ENCODE peak calls at places on chromosomes 6 and 20, in seven cellular contexts. G is lung microvascular endothelial cell, Z is AG09319, D is Right ventricle myocardium superior, H is T follicular helper cell, T is tibial nerve, X is pancreas. J is an unnamed sample.

GRCh38 chr6:30219244-30219643 is 6.0 kb upstream of the TRIM26 start:
- DNase-seq in G (peak; percentile 57), Z (no peak), D (no peak), H (peak; percentile 30), T (no peak), X (peak; percentile 69), J (peak; percentile 35)

GRCh38 chr20:25245461-25245860 is 2.4 kb upstream of the PYGB start:
- DNase-seq in G (no peak), Z (no peak), D (no peak), H (no peak), T (no peak), X (no peak), J (no peak)

GRCh38 chr6:25007269-25007699 is 71.5 kb upstream of the RIPOR2 start:
- DNase-seq in G (no peak), Z (no peak), D (no peak), H (no peak), T (no peak), X (no peak), J (no peak)

GRCh38 chr6:53359843-53360834 is 11.4 kb upstream of the ELOVL5 start:
- DNase-seq in G (no peak), Z (no peak), D (no peak), H (no peak), T (no peak), X (no peak), J (no peak)

GRCh38 chr20:62955519-62956386 is 3.2 kb downstream of the SLC17A9 start:
- DNase-seq in G (no peak), Z (no peak), D (peak; percentile 39), H (no peak), T (no peak), X (no peak), J (no peak)

GRCh38 chr20:57616143-57616951 is 3.9 kb downstream of the ZBP1 start:
- DNase-seq in G (no peak), Z (no peak), D (no peak), H (no peak), T (no peak), X (peak; percentile 3), J (no peak)

GRCh38 chr20:3165473-3166337 is 6.0 kb upstream of the FASTKD5 start:
- DNase-seq in G (peak; percentile 81), Z (no peak), D (peak; percentile 81), H (no peak), T (no peak), X (no peak), J (no peak)

GRCh38 chr6:118872726-118873125 is 21.2 kb upstream of the ASF1A start:
- DNase-seq in G (no peak), Z (no peak), D (no peak), H (no peak), T (no peak), X (no peak), J (no peak)

GRCh38 chr6:57248311-57248895 is 26.3 kb upstream of the RAB23 start:
- DNase-seq in G (no peak), Z (no peak), D (no peak), H (no peak), T (no peak), X (no peak), J (no peak)

GRCh38 chr6:31729979-31730630 is 1.0 kb upstream of the DDAH2 start:
- DNase-seq in G (peak; percentile 91), Z (peak; percentile 83), D (peak; percentile 96), H (peak; percentile 45), T (peak; percentile 92), X (peak; percentile 64), J (peak; percentile 69)

GRCh38 chr6:2960935-2961334 is 10.4 kb downstream of the SERPINB6 start:
- DNase-seq in G (peak; percentile 46), Z (no peak), D (no peak), H (no peak), T (no peak), X (peak; percentile 46), J (no peak)

GRCh38 chr6:111724039-111724438 is 118.4 kb upstream of the TRAF3IP2 start:
- DNase-seq in G (no peak), Z (no peak), D (no peak), H (no peak), T (no peak), X (no peak), J (no peak)

GRCh38 chr20:62254021-62254724 is 15.9 kb downstream of the OSBPL2 start:
- DNase-seq in G (no peak), Z (no peak), D (no peak), H (no peak), T (no peak), X (no peak), J (no peak)

GRCh38 chr6:53986165-53986720 is 125.0 kb upstream of the MLIP start:
- DNase-seq in G (peak; percentile 61), Z (peak; percentile 41), D (no peak), H (no peak), T (no peak), X (peak; percentile 28), J (no peak)

GRCh38 chr6:81166770-81167169 is 585.7 kb downstream of the TENT5A start:
- DNase-seq in G (no peak), Z (no peak), D (no peak), H (no peak), T (no peak), X (no peak), J (no peak)